ENCODE peak calls at places on chromosomes 4 and X, in ten cellular contexts. K is sigmoid colon; Y is left lung; A is mesendoderm; O is lung; L is effector memory CD4-positive, alpha-beta T cell; D is Peyer's patch; G is endodermal cell; V is CD8-positive, alpha-beta memory T cell; H is CD8-positive, alpha-beta T cell. B is an unnamed sample.
A peak's percentile ranks its signal among the peaks of the same experiment; 100 is the strongest.

GRCh38 chrX:128464091-128464490 is 411.9 kb upstream of the ACTRT1 start:
- DNase-seq in K (no peak), Y (no peak), A (no peak), O (no peak), L (no peak), D (no peak), G (no peak), V (no peak), H (no peak), B (peak; percentile 18)

GRCh38 chr4:176404591-176404990 is 84.8 kb downstream of the SPCS3 start:
- DNase-seq in K (no peak), Y (no peak), A (no peak), O (no peak), L (no peak), D (no peak), G (no peak), V (no peak), H (no peak), B (peak; percentile 18)

GRCh38 chrX:2967998-2968909 is 38.1 kb upstream of the ARSH start:
- DNase-seq in K (no peak), Y (peak; percentile 35), A (no peak), O (no peak), L (no peak), D (no peak), G (peak; percentile 57), V (no peak), H (no peak), B (no peak)

GRCh38 chr4:153465922-153466636 is at the start of gene TMEM131L:
- DNase-seq in K (peak; percentile 83), Y (peak; percentile 78), A (peak; percentile 91), O (peak; percentile 73), L (peak; percentile 56), D (peak; percentile 83), G (peak; percentile 90), V (peak; percentile 59), H (peak; percentile 79), B (no peak)

GRCh38 chrX:103396186-103396585 is 19.8 kb downstream of the BEX3 start:
- DNase-seq in K (no peak), Y (no peak), A (no peak), O (no peak), L (no peak), D (no peak), G (no peak), V (no peak), H (no peak), B (no peak)

GRCh38 chrX:150465856-150466775 is 102.3 kb upstream of the MTM1 start:
- DNase-seq in K (no peak), Y (no peak), A (no peak), O (no peak), L (no peak), D (no peak), G (no peak), V (no peak), H (no peak), B (no peak)

GRCh38 chr4:87896020-87896621 is 63.4 kb downstream of the MEPE start:
- DNase-seq in K (no peak), Y (peak; percentile 66), A (peak; percentile 97), O (peak; percentile 38), L (no peak), D (no peak), G (peak; percentile 83), V (no peak), H (no peak), B (peak; percentile 62)

GRCh38 chr4:14952352-14952751 is 49.9 kb upstream of the CPEB2 start:
- DNase-seq in K (no peak), Y (no peak), A (no peak), O (no peak), L (no peak), D (no peak), G (no peak), V (no peak), H (no peak), B (no peak)

GRCh38 chr4:20249333-20249732 is 2.4 kb upstream of the SLIT2 start:
- DNase-seq in K (no peak), Y (no peak), A (peak; percentile 42), O (no peak), L (no peak), D (no peak), G (no peak), V (no peak), H (no peak), B (no peak)

GRCh38 chr4:15755321-15755750 is 22.8 kb upstream of the CD38 start:
- DNase-seq in K (no peak), Y (no peak), A (no peak), O (no peak), L (peak; percentile 8), D (no peak), G (no peak), V (no peak), H (no peak), B (peak; percentile 20)

GRCh38 chr4:38266616-38267015 is 306.4 kb downstream of the PTTG2 start:
- DNase-seq in K (no peak), Y (no peak), A (no peak), O (no peak), L (no peak), D (peak; percentile 85), G (no peak), V (no peak), H (no peak), B (no peak)

GRCh38 chr4:2962614-2963184 is 507 bp downstream of the NOP14 start:
- DNase-seq in K (no peak), Y (no peak), A (peak; percentile 92), O (peak; percentile 39), L (peak; percentile 22), D (no peak), G (peak; percentile 87), V (no peak), H (no peak), B (no peak)

GRCh38 chr4:946517-947471 is 14.5 kb downstream of the TMEM175 start:
- DNase-seq in K (no peak), Y (no peak), A (no peak), O (no peak), L (no peak), D (no peak), G (peak; percentile 42), V (no peak), H (no peak), B (no peak)

GRCh38 chr4:111871802-111872201 is 273.5 kb upstream of the FAM241A start:
- DNase-seq in K (no peak), Y (no peak), A (peak; percentile 36), O (no peak), L (no peak), D (no peak), G (no peak), V (no peak), H (no peak), B (no peak)

GRCh38 chrX:110143454-110144210 is 140.7 kb downstream of the TMEM164 start:
- DNase-seq in K (no peak), Y (no peak), A (no peak), O (no peak), L (no peak), D (no peak), G (peak; percentile 14), V (no peak), H (no peak), B (no peak)
- H3K27ac ChIP-seq in K (peak overlapping the region; percentile 10), Y (no peak overlapping the region), A (no peak overlapping the region), O (peak overlapping the region; percentile 50), L (no peak overlapping the region), D (no peak overlapping the region), G (no peak overlapping the region), V (no peak overlapping the region), H (no peak overlapping the region), B (peak overlapping the region; percentile 64)

GRCh38 chr4:110119347-110119746 is 79.1 kb downstream of the ELOVL6 start:
- DNase-seq in K (no peak), Y (no peak), A (no peak), O (no peak), L (no peak), D (peak; percentile 62), G (no peak), V (no peak), H (no peak), B (peak; percentile 50)
- H3K27ac ChIP-seq in K (no peak overlapping the region), Y (no peak overlapping the region), A (no peak overlapping the region), O (no peak overlapping the region), L (no peak overlapping the region), D (no peak overlapping the region), G (no peak overlapping the region), V (no peak overlapping the region), H (no peak overlapping the region), B (peak overlapping the region; percentile 66)

GRCh38 chr4:76705497-76705896 is 192.4 kb downstream of the SOWAHB start:
- DNase-seq in K (no peak), Y (no peak), A (no peak), O (no peak), L (no peak), D (no peak), G (no peak), V (no peak), H (no peak), B (no peak)
- H3K27ac ChIP-seq in K (peak overlapping the region; percentile 66), Y (no peak overlapping the region), A (no peak overlapping the region), O (no peak overlapping the region), L (no peak overlapping the region), D (peak overlapping the region; percentile 82), G (no peak overlapping the region), V (no peak overlapping the region), H (no peak overlapping the region), B (peak overlapping the region; percentile 98)

DNA sequence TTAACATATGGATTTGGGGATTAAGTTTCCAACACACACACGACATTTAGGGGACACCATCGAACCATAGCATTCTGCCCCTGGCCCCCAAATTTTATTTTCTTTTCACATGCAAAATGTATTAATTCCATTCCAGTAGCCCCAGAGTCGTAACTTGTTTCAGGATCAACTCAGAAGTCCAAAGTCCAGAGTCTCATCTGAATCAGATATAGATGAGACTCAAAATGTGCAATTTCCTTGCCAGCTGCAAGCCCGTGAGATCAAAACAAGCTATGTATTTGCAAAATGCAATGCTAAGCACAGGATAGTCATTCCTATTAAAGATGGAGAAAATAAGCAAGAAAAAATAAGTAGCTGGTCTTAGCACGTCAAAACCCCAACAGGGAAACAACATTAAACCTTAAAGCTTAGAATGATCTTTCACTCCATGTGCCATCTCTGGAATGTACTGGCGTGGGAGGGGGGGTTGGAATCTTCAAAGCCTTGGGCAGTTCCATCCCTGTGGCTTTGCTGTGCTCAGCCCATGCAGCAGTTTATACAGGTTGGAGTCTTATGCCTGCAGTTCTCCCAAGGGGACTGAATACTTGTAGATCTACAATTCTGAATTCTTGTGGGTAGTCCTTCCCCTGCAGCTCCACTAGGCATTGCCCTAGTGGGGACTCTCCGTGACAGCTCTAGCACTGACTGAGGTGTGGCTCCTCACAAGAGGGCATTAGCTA is 47.7 kb upstream of the SYTL5 start:
- DNase-seq in K (no peak), Y (no peak), A (peak; percentile 32), O (no peak), L (no peak), D (no peak), G (no peak), V (no peak), H (no peak), B (no peak)
- H3K27ac ChIP-seq in K (no peak overlapping the region), Y (no peak overlapping the region), A (no peak overlapping the region), O (no peak overlapping the region), L (no peak overlapping the region), D (no peak overlapping the region), G (no peak overlapping the region), V (no peak overlapping the region), H (no peak overlapping the region), B (no peak overlapping the region)

DNA sequence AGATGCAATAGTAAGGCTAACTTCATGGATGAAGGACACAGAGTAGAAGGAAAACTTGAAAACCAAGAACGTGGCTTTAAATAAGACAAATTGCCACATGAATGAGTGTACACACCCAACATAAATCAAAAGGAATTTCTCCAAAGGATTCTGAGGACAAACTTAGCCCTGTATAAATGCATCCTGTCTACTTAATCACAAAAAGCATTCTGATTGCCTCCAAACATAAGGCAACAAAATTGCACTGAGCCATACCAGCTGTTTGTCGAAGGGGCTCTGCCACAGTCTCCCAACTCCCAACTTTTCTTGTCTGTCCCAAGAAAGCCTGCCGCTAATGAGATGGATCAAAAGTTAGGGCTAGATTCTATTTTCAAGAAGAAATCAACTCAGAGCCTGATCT is 194.3 kb downstream of the SOWAHB start:
- DNase-seq in K (no peak), Y (no peak), A (no peak), O (no peak), L (no peak), D (no peak), G (no peak), V (no peak), H (no peak), B (no peak)
- H3K27ac ChIP-seq in K (peak overlapping the region; percentile 66), Y (peak overlapping the region; percentile 72), A (peak overlapping the region; percentile 41), O (no peak overlapping the region), L (no peak overlapping the region), D (peak overlapping the region; percentile 82), G (peak overlapping the region; percentile 40), V (no peak overlapping the region), H (no peak overlapping the region), B (peak overlapping the region; percentile 98)